ENCODE peak calls at places on chromosomes 6 and 20, in four cellular contexts. U is HepG2, A is HCT116, P is H1. H is an unnamed sample.

GRCh38 chr6:97443408-97444080 is 160.5 kb upstream of the MMS22L start:
- DNase-seq in U (no peak), A (no peak), P (no peak), H (no peak)

GRCh38 chr6:26457407-26457795 is 354 bp upstream of the BTN2A1 start:
- DNase-seq in U (no peak), A (no peak), P (peak; percentile 59), H (peak; percentile 37)

GRCh38 chr6:11938285-11938890 is 73.7 kb upstream of the HIVEP1 start:
- DNase-seq in U (no peak), A (no peak), P (no peak), H (peak; percentile 92)

GRCh38 chr6:116335612-116336011 is 35.1 kb upstream of the DSE start:
- DNase-seq in U (no peak), A (no peak), P (no peak), H (no peak)

GRCh38 chr6:128284128-128284527 is 236.3 kb downstream of the PTPRK start:
- DNase-seq in U (no peak), A (no peak), P (no peak), H (no peak)

GRCh38 chr20:42260216-42260615 is 642.0 kb upstream of the CHD6 start:
- DNase-seq in U (no peak), A (no peak), P (no peak), H (no peak)

GRCh38 chr20:37266940-37267683 is 5.5 kb upstream of the GHRH start:
- DNase-seq in U (no peak), A (no peak), P (no peak), H (no peak)

GRCh38 chr6:103122766-103123601 is 1729.5 kb downstream of the GRIK2 start:
- DNase-seq in U (peak; percentile 44), A (peak; percentile 69), P (peak; percentile 88), H (peak; percentile 4)

GRCh38 chr6:122147291-122147690 is 252.2 kb upstream of the HSF2 start:
- DNase-seq in U (no peak), A (no peak), P (no peak), H (no peak)

GRCh38 chr6:27892596-27893058 is 19.6 kb downstream of the OR2B2 start:
- DNase-seq in U (no peak), A (peak; percentile 34), P (no peak), H (no peak)

GRCh38 chr6:127302728-127303675 is 36.3 kb downstream of the RNF146 start:
- DNase-seq in U (peak; percentile 25), A (peak; percentile 16), P (no peak), H (peak; percentile 34)

GRCh38 chr20:47070176-47070575 is 175.5 kb downstream of the EYA2 start:
- DNase-seq in U (no peak), A (no peak), P (no peak), H (no peak)

GRCh38 chr6:102085257-102085656 is 691.7 kb downstream of the GRIK2 start:
- DNase-seq in U (no peak), A (no peak), P (no peak), H (no peak)

GRCh38 chr20:43389839-43390626 is 67.7 kb upstream of the SRSF6 start:
- DNase-seq in U (no peak), A (no peak), P (peak; percentile 92), H (peak; percentile 68)

GRCh38 chr6:20444786-20445271 is 43.1 kb downstream of the E2F3 start:
- DNase-seq in U (no peak), A (no peak), P (no peak), H (peak; percentile 88)

GRCh38 chr6:138086573-138087196 is 20.5 kb downstream of the PERP start:
- DNase-seq in U (peak; percentile 95), A (peak; percentile 85), P (no peak), H (no peak)

GRCh38 chr6:9307786-9308185 is 872.4 kb upstream of the SLC35B3 start:
- DNase-seq in U (no peak), A (no peak), P (no peak), H (no peak)

GRCh38 chr6:168440520-168441433 is at the start of gene SMOC2:
- DNase-seq in U (no peak), A (no peak), P (peak; percentile 71), H (no peak)

GRCh38 chr6:1912731-1913130 is 303.0 kb downstream of the FOXC1 start:
- DNase-seq in U (no peak), A (no peak), P (no peak), H (no peak)

GRCh38 chr6:42316981-42317380 is 99.3 kb upstream of the MRPS10 start:
- DNase-seq in U (no peak), A (no peak), P (no peak), H (no peak)

GRCh38 chr6:167699141-167700036 is 127.3 kb upstream of the AFDN start:
- DNase-seq in U (no peak), A (no peak), P (no peak), H (no peak)

GRCh38 chr6:138987643-138988468 is at the start of gene REPS1:
- DNase-seq in U (peak; percentile 87), A (peak; percentile 78), P (peak; percentile 98), H (peak; percentile 94)

GRCh38 chr20:10225439-10226080 is 6.9 kb downstream of the SNAP25 start:
- DNase-seq in U (peak; percentile 54), A (no peak), P (no peak), H (peak; percentile 8)

GRCh38 chr6:69185276-69185675 is 550.2 kb downstream of the ADGRB3 start:
- DNase-seq in U (no peak), A (no peak), P (no peak), H (no peak)

GRCh38 chr6:69181964-69182363 is 546.9 kb downstream of the ADGRB3 start:
- DNase-seq in U (no peak), A (no peak), P (no peak), H (no peak)

GRCh38 chr6:69180361-69181067 is 545.4 kb downstream of the ADGRB3 start:
- DNase-seq in U (no peak), A (no peak), P (no peak), H (no peak)

GRCh38 chr6:69179681-69180080 is 544.6 kb downstream of the ADGRB3 start:
- DNase-seq in U (peak; percentile 4), A (no peak), P (no peak), H (no peak)
- TF ChIP-seq ZNF274 in U (no peak), A (no peak), P (no peak), H (no peak)

GRCh38 chr6:15512126-15512525 is 150.7 kb downstream of the DTNBP1 start:
- DNase-seq in U (peak; percentile 41), A (no peak), P (no peak), H (peak; percentile 57)
- H3K79me2 ChIP-seq in U (no peaks in the 10 kb centered on the region), A (no peaks in the 10 kb centered on the region), P (peaks cover 47% of the 10 kb centered on the region), H (peaks cover 7% of the 10 kb centered on the region)

GRCh38 chr6:35063701-35064507 is 77.2 kb downstream of the TCP11 start:
- DNase-seq in U (no peak), A (no peak), P (no peak), H (no peak)

GRCh38 chr6:35062676-35063574 is 78.2 kb downstream of the TCP11 start:
- DNase-seq in U (no peak), A (no peak), P (no peak), H (no peak)

GRCh38 chr6:35065870-35066269 is 75.3 kb downstream of the TCP11 start:
- DNase-seq in U (no peak), A (no peak), P (no peak), H (no peak)

GRCh38 chr6:35065441-35065800 is 75.7 kb downstream of the TCP11 start:
- DNase-seq in U (no peak), A (no peak), P (no peak), H (no peak)

GRCh38 chr6:35064508-35065440 is 76.4 kb downstream of the TCP11 start:
- DNase-seq in U (no peak), A (no peak), P (no peak), H (no peak)
- TF ChIP-seq FOSL1 in U (no peak), A (no peak), P (no peak), H (no peak)

GRCh38 chr6:154954352-154954751 is 40.8 kb upstream of the TIAM2 start:
- DNase-seq in U (no peak), A (no peak), P (no peak), H (no peak)
- TF ChIP-seq ZNF274 in U (no peak), A (no peak), P (no peak), H (no peak)

GRCh38 chr20:31717478-31717946 is 5.2 kb downstream of the BCL2L1 start:
- DNase-seq in U (no peak), A (no peak), P (no peak), H (no peak)
- H3K79me2 ChIP-seq in U (peaks cover 98% of the 10 kb centered on the region), A (peaks cover 100% of the 10 kb centered on the region), P (peaks cover 94% of the 10 kb centered on the region), H (peaks cover 100% of the 10 kb centered on the region)

GRCh38 chr20:4555188-4555893 is 166.4 kb upstream of the PRND start:
- DNase-seq in U (no peak), A (peak; percentile 37), P (no peak), H (no peak)
- TF ChIP-seq FOSL1 in U (no peak), A (peak; percentile 92), P (no peak), H (peak; percentile 50)

DNA sequence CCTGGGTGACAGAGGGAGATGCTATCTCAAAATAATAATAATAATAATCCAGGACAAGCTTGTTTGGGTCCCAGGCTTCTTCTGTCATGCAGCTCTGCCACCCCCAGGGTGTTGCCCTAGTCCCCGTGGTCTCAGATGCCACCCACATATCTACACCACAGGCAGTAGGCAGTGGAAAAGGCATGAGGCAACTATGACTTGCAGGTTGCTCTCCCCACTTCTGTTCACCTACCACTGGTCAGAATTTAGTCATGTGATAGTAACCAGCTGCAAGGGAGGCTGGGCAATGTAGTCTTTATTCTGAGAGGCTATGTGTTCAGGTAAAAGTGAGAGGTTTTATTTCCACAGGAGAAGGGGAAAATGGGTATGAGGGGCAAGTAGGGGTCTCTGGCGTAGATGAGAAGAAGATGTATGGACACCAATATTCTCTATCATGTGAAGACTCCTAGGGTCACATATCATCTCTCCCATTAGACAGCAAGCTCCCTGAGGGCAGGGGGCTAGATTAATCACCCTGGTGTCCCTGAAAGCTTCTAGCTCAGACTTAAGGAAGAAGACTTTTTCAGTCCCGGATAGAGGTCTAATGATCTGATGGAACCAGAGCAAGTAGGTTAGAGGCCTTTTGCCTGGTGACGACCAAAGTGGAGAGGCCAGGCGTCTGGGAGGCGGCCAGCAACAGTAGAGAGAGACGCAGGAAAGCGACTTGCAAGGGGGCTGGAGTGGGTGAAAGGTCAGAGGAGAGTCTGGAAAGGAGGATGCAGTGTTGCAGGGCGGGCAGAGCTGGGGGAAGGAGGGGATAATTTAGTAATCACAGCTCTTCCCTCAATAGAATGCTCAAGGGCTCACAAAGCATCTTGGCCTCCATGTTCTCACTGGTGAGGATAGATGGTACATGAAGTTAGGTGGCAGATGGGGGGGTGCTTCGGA is 25.5 kb downstream of the TCF15 start:
- DNase-seq in U (peak; percentile 35), A (peak; percentile 43), P (no peak), H (peak; percentile 30)
- TF ChIP-seq ZNF274 in U (no peak), A (no peak), P (no peak), H (no peak)

DNA sequence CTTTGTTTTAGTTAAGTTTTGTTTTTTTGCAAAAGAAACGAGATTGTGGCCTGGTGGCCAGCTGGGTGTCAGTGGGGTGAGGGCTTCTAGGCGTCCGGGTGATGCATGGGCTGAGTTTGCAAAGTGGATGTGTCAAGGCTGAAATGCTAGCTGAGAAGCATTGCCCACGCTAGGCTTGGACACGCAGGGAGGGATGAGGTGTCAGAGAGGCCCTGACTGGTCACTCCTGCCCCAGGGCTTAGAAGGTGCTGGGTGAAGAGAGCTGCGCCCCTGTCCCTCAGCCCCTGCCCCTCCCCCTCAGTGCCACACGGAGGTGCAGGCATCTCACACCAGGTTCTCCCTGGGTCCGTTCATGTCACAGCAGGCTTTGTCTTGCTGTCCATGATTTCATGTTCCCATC is 8.1 kb downstream of the OSBPL2 start:
- DNase-seq in U (no peak), A (no peak), P (no peak), H (no peak)
- H3K79me2 ChIP-seq in U (peaks cover 78% of the 10 kb centered on the region), A (peaks cover 16% of the 10 kb centered on the region), P (peaks cover 80% of the 10 kb centered on the region), H (peaks cover 34% of the 10 kb centered on the region)